ENCODE peak calls at places on chromosomes 7 and 10, in ten cellular contexts. V is stomach, F is OCI-LY7, D is fibroblast of mammary gland, H is RWPE1, B is omental fat pad, Z is left ventricle myocardium inferior, R is astrocyte of the cerebellum, G is tibial artery, W is brain microvascular endothelial cell. T is an unnamed sample.

GRCh38 chr7:28955723-28956607 is 2.2 kb downstream of the TRIL start:
- DNase-seq in V (peak), B (no peak), H (peak), D (peak), W (no peak), F (no peak), G (peak), Z (peak), R (no peak), T (peak)

GRCh38 chr7:51817694-51818093 is 501.1 kb upstream of the COBL start:
- DNase-seq in R (no peak), H (no peak), G (no peak), D (no peak), V (no peak), Z (no peak), F (no peak), W (no peak), B (no peak), T (no peak)

GRCh38 chr7:39392151-39392550 is 174.1 kb upstream of the YAE1 start:
- DNase-seq in R (no peak), V (no peak), F (no peak), W (no peak), H (no peak), G (no peak), B (no peak), D (no peak), Z (no peak), T (no peak)

GRCh38 chr7:11228515-11228914 is 254.8 kb downstream of the PHF14 start:
- DNase-seq in H (no peak), V (peak), Z (peak), R (no peak), W (peak), G (peak), B (peak), D (peak), F (no peak), T (peak)

GRCh38 chr7:44189286-44189992 is at the start of gene GCK:
- DNase-seq in W (no peak), D (no peak), G (no peak), H (no peak), R (no peak), F (no peak), Z (no peak), B (no peak), V (no peak), T (no peak)

GRCh38 chr7:53743697-53744096 is 708.3 kb downstream of the POM121L12 start:
- DNase-seq in B (no peak), V (no peak), R (no peak), Z (no peak), G (no peak), W (no peak), D (no peak), F (no peak), H (no peak), T (no peak)

GRCh38 chr10:33509231-33509871 is 174.9 kb upstream of the NRP1 start:
- DNase-seq in H (peak), F (no peak), R (peak), Z (no peak), G (peak), V (peak), D (peak), B (no peak), W (peak), T (peak)

GRCh38 chr7:128811631-128812430 is 18.4 kb upstream of the FLNC start:
- DNase-seq in F (no peak), G (no peak), V (no peak), H (no peak), D (no peak), Z (no peak), B (no peak), R (no peak), W (no peak), T (no peak)

GRCh38 chr10:28984431-28984830 is 304.4 kb upstream of the LYZL1 start:
- DNase-seq in G (peak), Z (peak), B (peak), D (peak), F (no peak), V (peak), H (peak), R (peak), W (peak), T (peak)

GRCh38 chr7:1857487-1858425 is 187.7 kb downstream of the ELFN1 start:
- DNase-seq in W (no peak), G (peak), Z (no peak), B (no peak), V (no peak), R (no peak), H (no peak), D (no peak), F (no peak), T (no peak)

GRCh38 chr10:3886191-3886590 is 101.2 kb upstream of the KLF6 start:
- DNase-seq in G (no peak), B (no peak), F (no peak), Z (peak), D (peak), W (peak), R (no peak), H (no peak), V (no peak), T (no peak)

GRCh38 chr7:158814637-158815036 is 14.7 kb downstream of the ESYT2 start:
- DNase-seq in V (no peak), G (no peak), F (peak), Z (no peak), H (no peak), R (no peak), D (no peak), W (no peak), B (no peak), T (no peak)

GRCh38 chr10:71856619-71857018 is 5.6 kb upstream of the PSAP start:
- DNase-seq in D (no peak), W (no peak), B (no peak), Z (no peak), R (no peak), V (no peak), G (no peak), H (no peak), F (no peak), T (no peak)

GRCh38 chr10:504806-505205 is 184.7 kb downstream of the DIP2C start:
- DNase-seq in V (no peak), D (no peak), G (peak), B (no peak), Z (no peak), R (no peak), W (no peak), H (no peak), F (no peak), T (no peak)

GRCh38 chr7:73899731-73900142 is 38.8 kb downstream of the TMEM270 start:
- DNase-seq in F (no peak), H (peak), B (no peak), D (peak), W (peak), G (peak), R (peak), V (peak), Z (no peak), T (peak)

GRCh38 chr7:74235525-74236269 is 18.5 kb downstream of the RFC2 start:
- DNase-seq in V (no peak), W (no peak), Z (no peak), F (no peak), G (no peak), H (no peak), R (no peak), D (no peak), B (no peak), T (no peak)

GRCh38 chr7:115679976-115680375 is 350.6 kb downstream of the TFEC start:
- DNase-seq in Z (no peak), R (no peak), F (peak), G (no peak), V (no peak), W (peak), D (peak), B (no peak), H (peak), T (no peak)

GRCh38 chr7:130084037-130084875 is 13.9 kb downstream of the KLHDC10 start:
- DNase-seq in R (no peak), G (no peak), B (no peak), D (peak), W (peak), H (peak), Z (no peak), V (no peak), F (peak), T (no peak)

GRCh38 chr7:128919241-128919640 is 8.7 kb upstream of the KCP start:
- DNase-seq in Z (no peak), W (no peak), B (no peak), V (no peak), D (no peak), R (no peak), G (peak), H (no peak), F (peak), T (no peak)

GRCh38 chr7:36583318-36583717 is 141.0 kb downstream of the AOAH start:
- DNase-seq in G (no peak), W (no peak), V (no peak), H (no peak), R (no peak), F (no peak), D (peak), B (no peak), Z (no peak), T (no peak)

GRCh38 chr7:99926351-99926750 is 3.1 kb downstream of the GJC3 start:
- DNase-seq in R (no peak), D (no peak), V (no peak), H (no peak), F (no peak), G (no peak), W (no peak), Z (no peak), B (no peak), T (no peak)

GRCh38 chr7:136911362-136911761 is 42.9 kb downstream of the CHRM2 start:
- DNase-seq in F (no peak), D (no peak), W (peak), V (no peak), G (no peak), R (no peak), H (no peak), B (no peak), Z (no peak), T (no peak)

GRCh38 chr7:70322786-70323185 is 724.5 kb downstream of the AUTS2 start:
- DNase-seq in H (no peak), W (no peak), D (no peak), Z (no peak), B (no peak), F (no peak), R (no peak), V (no peak), G (no peak), T (no peak)

GRCh38 chr7:127844707-127845331 is 186.4 kb downstream of the LRRC4 start:
- DNase-seq in G (no peak), H (no peak), R (no peak), B (no peak), Z (peak), F (no peak), W (peak), D (peak), V (peak), T (no peak)

GRCh38 chr10:34960983-34961382 is 129.2 kb downstream of the CUL2 start:
- DNase-seq in Z (peak), H (no peak), F (no peak), G (no peak), B (no peak), W (no peak), R (no peak), V (no peak), D (peak), T (no peak)

GRCh38 chr7:35249537-35249907 is 4.4 kb downstream of the TBX20 start:
- DNase-seq in G (no peak), D (no peak), W (no peak), H (no peak), F (no peak), R (no peak), Z (peak), B (no peak), V (no peak), T (no peak)

GRCh38 chr7:108321359-108321758 is 134.9 kb downstream of the NRCAM start:
- DNase-seq in R (no peak), G (no peak), H (no peak), W (no peak), Z (no peak), B (no peak), V (no peak), D (no peak), F (no peak), T (no peak)

GRCh38 chr7:45410893-45411292 is 163.3 kb upstream of the ADCY1 start:
- DNase-seq in G (no peak), R (no peak), D (no peak), V (no peak), H (no peak), W (no peak), B (no peak), Z (no peak), F (no peak), T (no peak)

GRCh38 chr7:50614721-50615518 is 49.7 kb upstream of the DDC start:
- DNase-seq in R (no peak), V (no peak), Z (no peak), D (peak), B (no peak), W (no peak), H (no peak), F (peak), G (no peak), T (no peak)

GRCh38 chr7:28263622-28264266 is 83.1 kb upstream of the JAZF1 start:
- DNase-seq in D (no peak), G (no peak), R (no peak), V (no peak), W (no peak), F (no peak), Z (no peak), H (no peak), B (no peak), T (no peak)

GRCh38 chr7:96949766-96950165 is 55.6 kb upstream of the DLX6 start:
- DNase-seq in D (peak), W (peak), V (no peak), F (no peak), R (peak), H (no peak), G (peak), Z (no peak), B (no peak), T (no peak)

GRCh38 chr7:112160771-112161150 is 45.4 kb downstream of the DOCK4 start:
- DNase-seq in B (no peak), H (no peak), G (no peak), F (no peak), V (no peak), W (no peak), Z (no peak), R (no peak), D (no peak), T (no peak)

GRCh38 chr7:98400538-98401427 is at the start of gene BAIAP2L1:
- DNase-seq in R (no peak), V (peak), G (peak), F (peak), W (peak), H (peak), B (peak), D (peak), Z (peak), T (peak)

GRCh38 chr7:107913846-107914245 is 22.9 kb downstream of the DLD start:
- DNase-seq in B (no peak), H (no peak), V (no peak), D (peak), R (no peak), F (no peak), Z (no peak), W (no peak), G (no peak), T (no peak)

GRCh38 chr7:2632717-2633537 is 1.1 kb downstream of the TTYH3 start:
- DNase-seq in W (peak), H (peak), R (no peak), V (peak), F (peak), G (peak), Z (peak), B (peak), D (peak), T (peak)

GRCh38 chr10:88583584-88583957 is 453 bp upstream of the RNLS start:
- DNase-seq in R (no peak), V (no peak), F (no peak), W (no peak), D (no peak), H (no peak), B (no peak), G (no peak), Z (no peak), T (no peak)

GRCh38 chr7:111559665-111560064 is 2.6 kb downstream of the IMMP2L start:
- DNase-seq in B (no peak), D (no peak), F (no peak), R (no peak), W (no peak), V (no peak), H (no peak), G (no peak), Z (no peak), T (no peak)

GRCh38 chr10:70364772-70365091 is 17.7 kb downstream of the LRRC20 start:
- DNase-seq in W (no peak), F (no peak), B (no peak), V (no peak), D (no peak), R (no peak), Z (no peak), G (no peak), H (no peak), T (no peak)
- TF ChIP-seq CTCF in W (no peak), F (peak), B (no peak), V (peak), D (no peak), R (no peak), Z (peak), G (no peak), H (peak), T (no peak)

DNA sequence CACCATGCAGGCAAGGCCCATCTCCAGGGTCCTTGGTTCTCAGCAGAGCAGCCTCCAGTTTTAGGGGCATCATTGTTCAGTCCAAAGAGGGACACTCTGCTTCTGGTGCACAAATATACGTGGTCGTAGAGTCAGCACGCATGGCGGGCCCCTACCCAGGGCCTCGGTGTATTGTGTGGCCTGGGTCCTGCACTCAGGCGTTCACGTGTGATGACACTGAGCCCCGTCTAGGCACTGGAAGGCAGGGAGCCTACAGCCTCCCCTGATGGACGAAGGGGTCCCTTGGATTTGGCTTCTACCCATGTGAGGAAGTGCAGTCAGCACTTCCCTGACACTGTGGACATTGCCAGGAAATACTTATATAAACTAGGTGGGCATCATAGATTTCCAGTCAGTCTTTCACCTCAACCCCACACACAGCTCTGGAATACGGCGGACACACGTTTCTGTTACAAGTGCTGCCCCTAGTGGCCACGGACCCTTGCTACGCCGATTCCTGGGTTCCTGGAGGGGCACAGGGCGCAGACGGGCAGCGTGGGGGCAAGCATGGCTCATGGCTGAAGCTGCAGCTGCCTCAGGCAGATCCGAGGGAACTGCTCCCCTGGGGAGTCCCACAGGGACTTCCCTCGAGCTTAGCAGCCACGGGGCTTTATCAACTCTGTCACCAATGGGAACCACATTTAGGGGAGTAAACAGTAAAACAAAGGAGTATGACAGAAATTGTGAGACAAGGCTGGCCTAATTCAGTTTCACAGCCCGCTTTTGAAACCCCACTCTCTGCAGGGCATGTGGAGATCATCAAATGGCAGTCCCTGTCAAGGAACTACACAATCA is 25.4 kb downstream of the AIFM2 start:
- DNase-seq in Z (no peak), B (no peak), V (no peak), D (no peak), R (no peak), W (no peak), H (no peak), F (peak), G (no peak), T (no peak)
- TF ChIP-seq CTCF in Z (peak), B (no peak), V (peak), D (peak), R (peak), W (peak), H (peak), F (peak), G (peak), T (no peak)

GRCh38 chr7:27183682-27184341 is 1.2 kb downstream of the HOXA11 start:
- DNase-seq in R (no peak), B (no peak), G (peak), V (peak), W (no peak), Z (no peak), D (peak), H (no peak), F (no peak), T (peak)
- TF ChIP-seq CTCF in R (no peak), B (no peak), G (no peak), V (no peak), W (no peak), Z (no peak), D (no peak), H (no peak), F (no peak), T (no peak)

GRCh38 chr10:24552346-24553016 is 171.2 kb downstream of the ARHGAP21 start:
- DNase-seq in B (no peak), R (no peak), W (no peak), H (peak), V (peak), D (no peak), G (no peak), Z (no peak), F (peak), T (peak)
- TF ChIP-seq CTCF in B (no peak), R (peak), W (peak), H (peak), V (peak), D (peak), G (no peak), Z (peak), F (peak), T (no peak)

GRCh38 chr10:14334771-14335170 is 4.0 kb upstream of the FRMD4A start:
- DNase-seq in F (no peak), D (no peak), R (no peak), B (no peak), W (no peak), H (no peak), V (no peak), G (no peak), Z (no peak), T (no peak)
- TF ChIP-seq CTCF in F (no peak), D (no peak), R (no peak), B (no peak), W (no peak), H (no peak), V (no peak), G (no peak), Z (no peak), T (no peak)

DNA sequence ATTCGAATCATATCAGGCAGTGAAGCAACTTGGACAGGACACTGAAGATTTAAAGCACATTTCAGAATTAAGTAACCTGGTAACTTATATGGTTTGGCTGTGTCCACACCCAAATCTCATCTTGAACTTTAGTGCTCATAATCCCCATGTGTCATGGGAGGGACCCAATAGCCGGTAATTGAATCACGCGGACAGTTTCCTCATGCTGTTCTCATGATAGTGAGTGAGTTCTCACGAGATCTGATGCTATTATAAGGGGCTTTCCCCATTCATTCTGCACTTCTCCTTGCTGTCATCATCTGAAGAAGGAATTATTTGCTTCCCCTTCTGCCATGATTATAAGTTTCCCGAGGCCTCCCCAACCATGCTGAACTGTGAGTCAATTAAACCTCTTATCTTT is 83.2 kb upstream of the COL1A2 start:
- DNase-seq in F (no peak), G (no peak), R (no peak), H (no peak), Z (no peak), W (no peak), B (no peak), V (no peak), D (no peak), T (no peak)
- TF ChIP-seq CTCF in F (no peak), G (no peak), R (no peak), H (no peak), Z (no peak), W (no peak), B (no peak), V (no peak), D (no peak), T (no peak)